ENCODE peak calls at places on chromosomes 13 and 19, in eight cellular contexts. One of them, this sample, is unnamed.
A peak's percentile ranks its signal among the peaks of the same experiment; 100 is the strongest.

GRCh38 chr19:12255372-12255771 is 39.3 kb downstream of the ZNF44 start:
- DNase-seq in HCT116: no peak
- DNase-seq in GM23338: no peak
- DNase-seq in prostate gland: no peak
- DNase-seq in suprapubic skin: no peak
- DNase-seq in HL-60: no peak
- DNase-seq in transverse colon: no peak
- DNase-seq in stomach: no peak
- DNase-seq in this sample: no peak

GRCh38 chr13:44267203-44267602 is 106.4 kb upstream of the SERP2 start:
- DNase-seq in HCT116: no peak
- DNase-seq in GM23338: no peak
- DNase-seq in prostate gland: no peak
- DNase-seq in suprapubic skin: no peak
- DNase-seq in HL-60: no peak
- DNase-seq in transverse colon: no peak
- DNase-seq in stomach: no peak
- DNase-seq in this sample: no peak

GRCh38 chr13:23724196-23724970 is 154.2 kb downstream of the TNFRSF19 start:
- DNase-seq in HCT116: no peak
- DNase-seq in GM23338: peak; percentile 21
- DNase-seq in prostate gland: no peak
- DNase-seq in suprapubic skin: no peak
- DNase-seq in HL-60: no peak
- DNase-seq in transverse colon: no peak
- DNase-seq in stomach: no peak
- DNase-seq in this sample: no peak

GRCh38 chr19:29543381-29543780 is 17.6 kb downstream of the VSTM2B start:
- DNase-seq in HCT116: no peak
- DNase-seq in GM23338: no peak
- DNase-seq in prostate gland: no peak
- DNase-seq in suprapubic skin: no peak
- DNase-seq in HL-60: no peak
- DNase-seq in transverse colon: no peak
- DNase-seq in stomach: no peak
- DNase-seq in this sample: no peak

GRCh38 chr19:53333071-53333465 is 481 bp upstream of the ZNF845 start:
- DNase-seq in HCT116: no peak
- DNase-seq in GM23338: peak; percentile 82
- DNase-seq in prostate gland: peak; percentile 23
- DNase-seq in suprapubic skin: peak; percentile 76
- DNase-seq in HL-60: peak; percentile 11
- DNase-seq in transverse colon: peak; percentile 44
- DNase-seq in stomach: peak; percentile 42
- DNase-seq in this sample: peak; percentile 89

GRCh38 chr19:6357174-6357573 is 4.2 kb upstream of the CLPP start:
- DNase-seq in HCT116: no peak
- DNase-seq in GM23338: no peak
- DNase-seq in prostate gland: no peak
- DNase-seq in suprapubic skin: no peak
- DNase-seq in HL-60: no peak
- DNase-seq in transverse colon: no peak
- DNase-seq in stomach: no peak
- DNase-seq in this sample: no peak

GRCh38 chr19:12938536-12939291 is at the start of gene CALR:
- DNase-seq in HCT116: no peak
- DNase-seq in GM23338: no peak
- DNase-seq in prostate gland: no peak
- DNase-seq in suprapubic skin: no peak
- DNase-seq in HL-60: no peak
- DNase-seq in transverse colon: peak; percentile 45
- DNase-seq in stomach: no peak
- DNase-seq in this sample: no peak

GRCh38 chr19:48977061-48977460 is 12.0 kb downstream of the FTL start:
- DNase-seq in HCT116: no peak
- DNase-seq in GM23338: no peak
- DNase-seq in prostate gland: no peak
- DNase-seq in suprapubic skin: no peak
- DNase-seq in HL-60: no peak
- DNase-seq in transverse colon: no peak
- DNase-seq in stomach: no peak
- DNase-seq in this sample: no peak

GRCh38 chr13:48493851-48494250 is 39.0 kb downstream of the RCBTB2 start:
- DNase-seq in HCT116: no peak
- DNase-seq in GM23338: no peak
- DNase-seq in prostate gland: peak; percentile 69
- DNase-seq in suprapubic skin: no peak
- DNase-seq in HL-60: no peak
- DNase-seq in transverse colon: no peak
- DNase-seq in stomach: no peak
- DNase-seq in this sample: no peak

GRCh38 chr19:48637948-48638830 is 1.0 kb upstream of the DBP start:
- DNase-seq in HCT116: peak; percentile 98
- DNase-seq in GM23338: peak; percentile 96
- DNase-seq in prostate gland: peak; percentile 88
- DNase-seq in suprapubic skin: peak; percentile 93
- DNase-seq in HL-60: peak; percentile 88
- DNase-seq in transverse colon: peak; percentile 88
- DNase-seq in stomach: peak; percentile 83
- DNase-seq in this sample: peak; percentile 98

GRCh38 chr19:6378036-6378435 is 2.3 kb upstream of the PSPN start:
- DNase-seq in HCT116: no peak
- DNase-seq in GM23338: peak; percentile 44
- DNase-seq in prostate gland: no peak
- DNase-seq in suprapubic skin: no peak
- DNase-seq in HL-60: no peak
- DNase-seq in transverse colon: no peak
- DNase-seq in stomach: no peak
- DNase-seq in this sample: no peak

GRCh38 chr13:51524312-51524711 is 60.0 kb upstream of the WDFY2 start:
- DNase-seq in HCT116: no peak
- DNase-seq in GM23338: no peak
- DNase-seq in prostate gland: peak; percentile 24
- DNase-seq in suprapubic skin: no peak
- DNase-seq in HL-60: no peak
- DNase-seq in transverse colon: no peak
- DNase-seq in stomach: no peak
- DNase-seq in this sample: no peak

GRCh38 chr13:67588607-67589006 is 358.5 kb upstream of the PCDH9 start:
- DNase-seq in HCT116: no peak
- DNase-seq in GM23338: no peak
- DNase-seq in prostate gland: no peak
- DNase-seq in suprapubic skin: no peak
- DNase-seq in HL-60: no peak
- DNase-seq in transverse colon: no peak
- DNase-seq in stomach: no peak
- DNase-seq in this sample: no peak

GRCh38 chr19:1873524-1874473 is 10.4 kb upstream of the KLF16 start:
- DNase-seq in HCT116: no peak
- DNase-seq in GM23338: no peak
- DNase-seq in prostate gland: no peak
- DNase-seq in suprapubic skin: peak; percentile 80
- DNase-seq in HL-60: peak; percentile 66
- DNase-seq in transverse colon: no peak
- DNase-seq in stomach: peak; percentile 77
- DNase-seq in this sample: no peak

GRCh38 chr19:10011974-10012373 is 1.3 kb upstream of the RDH8 start:
- DNase-seq in HCT116: no peak
- DNase-seq in GM23338: no peak
- DNase-seq in prostate gland: no peak
- DNase-seq in suprapubic skin: no peak
- DNase-seq in HL-60: no peak
- DNase-seq in transverse colon: no peak
- DNase-seq in stomach: no peak
- DNase-seq in this sample: no peak

GRCh38 chr19:2491130-2491801 is 15.3 kb downstream of the GADD45B start:
- DNase-seq in HCT116: no peak
- DNase-seq in GM23338: no peak
- DNase-seq in prostate gland: peak; percentile 70
- DNase-seq in suprapubic skin: peak; percentile 85
- DNase-seq in HL-60: no peak
- DNase-seq in transverse colon: peak; percentile 96
- DNase-seq in stomach: peak; percentile 98
- DNase-seq in this sample: no peak

GRCh38 chr13:20803180-20803965 is 29.6 kb upstream of the EEF1AKMT1 start:
- DNase-seq in HCT116: no peak
- DNase-seq in GM23338: no peak
- DNase-seq in prostate gland: no peak
- DNase-seq in suprapubic skin: no peak
- DNase-seq in HL-60: no peak
- DNase-seq in transverse colon: no peak
- DNase-seq in stomach: no peak
- DNase-seq in this sample: no peak

GRCh38 chr19:778910-779653 is 18.2 kb upstream of the PTBP1 start:
- DNase-seq in HCT116: no peak
- DNase-seq in GM23338: peak; percentile 49
- DNase-seq in prostate gland: peak; percentile 63
- DNase-seq in suprapubic skin: peak; percentile 91
- DNase-seq in HL-60: no peak
- DNase-seq in transverse colon: peak; percentile 38
- DNase-seq in stomach: no peak
- DNase-seq in this sample: no peak

DNA sequence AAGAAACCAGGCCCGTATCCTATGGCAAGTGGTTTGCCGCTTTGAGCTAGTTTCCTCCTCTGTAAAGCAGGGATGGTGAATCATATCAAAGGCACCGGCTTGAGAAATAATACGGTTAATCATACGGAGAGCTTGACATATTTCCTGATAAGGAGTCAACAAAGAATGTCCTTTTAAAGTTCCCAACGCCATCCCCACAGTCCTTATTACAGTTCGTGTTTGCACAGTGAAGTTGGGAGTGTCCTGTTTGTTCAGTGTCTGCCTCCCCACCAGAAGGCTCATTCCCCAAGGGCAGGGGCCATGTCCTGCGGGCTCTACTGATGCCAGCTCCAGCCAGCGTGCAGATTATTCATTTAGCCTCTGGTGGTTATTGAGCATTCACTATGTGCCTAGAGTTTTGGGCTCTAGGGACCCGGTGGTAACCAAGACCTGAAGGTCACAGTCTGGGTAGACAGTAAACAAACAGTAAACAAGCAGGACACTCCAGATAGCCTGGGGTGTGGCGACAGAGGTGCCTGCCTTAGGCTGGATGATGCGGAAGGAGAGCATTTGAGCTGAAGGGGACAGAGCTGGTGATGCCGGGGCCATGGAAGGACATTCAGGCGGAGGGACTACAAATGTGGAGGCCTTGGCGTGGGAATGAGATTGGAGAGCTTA is 6.3 kb downstream of the GRAMD1A start:
- DNase-seq in HCT116: no peak
- DNase-seq in GM23338: no peak
- DNase-seq in prostate gland: peak; percentile 72
- DNase-seq in suprapubic skin: no peak
- DNase-seq in HL-60: no peak
- DNase-seq in transverse colon: peak; percentile 71
- DNase-seq in stomach: peak; percentile 78
- DNase-seq in this sample: no peak
- TF ChIP-seq POLR2AphosphoS5 in HCT116: no peak
- TF ChIP-seq POLR2AphosphoS5 in GM23338: no peak
- TF ChIP-seq POLR2AphosphoS5 in prostate gland: peak; percentile 92
- TF ChIP-seq POLR2AphosphoS5 in suprapubic skin: no peak
- TF ChIP-seq POLR2AphosphoS5 in HL-60: peak; percentile 11
- TF ChIP-seq POLR2AphosphoS5 in transverse colon: peak; percentile 56
- TF ChIP-seq POLR2AphosphoS5 in stomach: peak; percentile 84
- TF ChIP-seq POLR2AphosphoS5 in this sample: no peak

GRCh38 chr13:50382951-50383350 is 367.7 kb downstream of the KCNRG start:
- DNase-seq in HCT116: no peak
- DNase-seq in GM23338: no peak
- DNase-seq in prostate gland: no peak
- DNase-seq in suprapubic skin: no peak
- DNase-seq in HL-60: no peak
- DNase-seq in transverse colon: no peak
- DNase-seq in stomach: no peak
- DNase-seq in this sample: peak; percentile 50
- H3K27me3 ChIP-seq in HCT116: no peaks in the 10 kb centered on the region
- H3K27me3 ChIP-seq in GM23338: no peaks in the 10 kb centered on the region
- H3K27me3 ChIP-seq in prostate gland: no peaks in the 10 kb centered on the region
- H3K27me3 ChIP-seq in suprapubic skin: no peaks in the 10 kb centered on the region
- H3K27me3 ChIP-seq in HL-60: no peaks in the 10 kb centered on the region
- H3K27me3 ChIP-seq in transverse colon: no peaks in the 10 kb centered on the region
- H3K27me3 ChIP-seq in stomach: no peaks in the 10 kb centered on the region
- H3K27me3 ChIP-seq in this sample: no peaks in the 10 kb centered on the region

DNA sequence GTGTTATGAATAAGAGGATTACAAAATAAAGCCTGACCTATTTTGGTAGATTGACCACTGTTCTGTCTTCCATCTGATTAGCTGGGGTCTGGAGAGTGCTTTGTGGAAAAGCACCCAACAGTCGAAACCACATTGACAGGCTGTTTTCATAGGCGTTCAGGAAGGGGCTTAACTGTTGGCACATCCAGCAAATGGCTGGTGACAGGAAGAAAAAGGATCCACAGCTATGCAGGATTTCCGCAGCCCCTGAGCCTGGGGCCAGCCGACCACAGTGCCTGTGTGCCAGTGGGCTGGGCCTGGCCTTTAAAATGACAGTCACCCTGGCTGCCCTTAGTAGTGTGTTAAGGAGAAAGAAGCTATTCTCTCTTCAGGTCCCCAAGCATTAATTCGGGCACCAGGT is 113.3 kb downstream of the SIPA1L3 start:
- DNase-seq in HCT116: no peak
- DNase-seq in GM23338: no peak
- DNase-seq in prostate gland: no peak
- DNase-seq in suprapubic skin: no peak
- DNase-seq in HL-60: peak; percentile 63
- DNase-seq in transverse colon: no peak
- DNase-seq in stomach: no peak
- DNase-seq in this sample: no peak
- TF ChIP-seq POLR2AphosphoS5 in HCT116: no peak
- TF ChIP-seq POLR2AphosphoS5 in GM23338: no peak
- TF ChIP-seq POLR2AphosphoS5 in prostate gland: no peak
- TF ChIP-seq POLR2AphosphoS5 in suprapubic skin: no peak
- TF ChIP-seq POLR2AphosphoS5 in HL-60: no peak
- TF ChIP-seq POLR2AphosphoS5 in transverse colon: no peak
- TF ChIP-seq POLR2AphosphoS5 in stomach: no peak
- TF ChIP-seq POLR2AphosphoS5 in this sample: no peak

GRCh38 chr13:111510502-111511218 is 190.2 kb downstream of the TEX29 start:
- DNase-seq in HCT116: no peak
- DNase-seq in GM23338: no peak
- DNase-seq in prostate gland: no peak
- DNase-seq in suprapubic skin: no peak
- DNase-seq in HL-60: no peak
- DNase-seq in transverse colon: no peak
- DNase-seq in stomach: peak; percentile 4
- DNase-seq in this sample: no peak
- H3K27me3 ChIP-seq in HCT116: peaks cover 14% of the 10 kb centered on the region
- H3K27me3 ChIP-seq in GM23338: no peaks in the 10 kb centered on the region
- H3K27me3 ChIP-seq in prostate gland: peaks cover 17% of the 10 kb centered on the region
- H3K27me3 ChIP-seq in suprapubic skin: peaks cover 41% of the 10 kb centered on the region
- H3K27me3 ChIP-seq in HL-60: no peaks in the 10 kb centered on the region
- H3K27me3 ChIP-seq in transverse colon: peaks cover 10% of the 10 kb centered on the region
- H3K27me3 ChIP-seq in stomach: no peaks in the 10 kb centered on the region
- H3K27me3 ChIP-seq in this sample: no peaks in the 10 kb centered on the region